ENCODE peak calls at places on chromosomes 5 and 9, in ten cellular contexts. One of them, this sample, is unnamed.

GRCh38 chr5:150022163-150022540 is 21.6 kb downstream of the HMGXB3 start:
- DNase-seq in CD4-positive, CD25-positive, alpha-beta regulatory T cell: no peak
- DNase-seq in NCI-H1417: no peak
- DNase-seq in fibroblast of the conjunctiva: peak
- DNase-seq in stimulated activated CD8-positive, alpha-beta memory T cell treated with anti-CD3 and anti-CD28 coated beads, Interleukin-15, amount 100 ng/mL, for 4 hours: no peak
- DNase-seq in T-cell: no peak
- DNase-seq in NCI-H1092: no peak
- DNase-seq in H7: no peak
- DNase-seq in amniotic stem cell: peak
- DNase-seq in AG04449: no peak
- DNase-seq in this sample: no peak

GRCh38 chr9:136251264-136252115 is 5.9 kb upstream of the QSOX2 start:
- DNase-seq in NCI-H1092: no peak
- DNase-seq in stimulated activated CD8-positive, alpha-beta memory T cell treated with anti-CD3 and anti-CD28 coated beads, Interleukin-15, amount 100 ng/mL, for 4 hours: no peak
- DNase-seq in CD4-positive, CD25-positive, alpha-beta regulatory T cell: no peak
- DNase-seq in T-cell: no peak
- DNase-seq in AG04449: no peak
- DNase-seq in H7: no peak
- DNase-seq in fibroblast of the conjunctiva: no peak
- DNase-seq in NCI-H1417: no peak
- DNase-seq in amniotic stem cell: no peak
- DNase-seq in this sample: no peak

GRCh38 chr9:82332774-82333152 is 344.2 kb downstream of the SPATA31D1 start:
- DNase-seq in T-cell: no peak
- DNase-seq in AG04449: no peak
- DNase-seq in stimulated activated CD8-positive, alpha-beta memory T cell treated with anti-CD3 and anti-CD28 coated beads, Interleukin-15, amount 100 ng/mL, for 4 hours: no peak
- DNase-seq in fibroblast of the conjunctiva: no peak
- DNase-seq in H7: no peak
- DNase-seq in NCI-H1417: peak
- DNase-seq in NCI-H1092: no peak
- DNase-seq in CD4-positive, CD25-positive, alpha-beta regulatory T cell: no peak
- DNase-seq in amniotic stem cell: no peak
- DNase-seq in this sample: peak

GRCh38 chr9:70256123-70256551 is 2.6 kb upstream of the SMC5 start:
- DNase-seq in amniotic stem cell: no peak
- DNase-seq in stimulated activated CD8-positive, alpha-beta memory T cell treated with anti-CD3 and anti-CD28 coated beads, Interleukin-15, amount 100 ng/mL, for 4 hours: no peak
- DNase-seq in T-cell: no peak
- DNase-seq in H7: no peak
- DNase-seq in AG04449: no peak
- DNase-seq in NCI-H1092: no peak
- DNase-seq in NCI-H1417: peak
- DNase-seq in CD4-positive, CD25-positive, alpha-beta regulatory T cell: no peak
- DNase-seq in fibroblast of the conjunctiva: peak
- DNase-seq in this sample: no peak

GRCh38 chr9:121272401-121272948 is 4.5 kb downstream of the GSN start:
- DNase-seq in NCI-H1417: no peak
- DNase-seq in CD4-positive, CD25-positive, alpha-beta regulatory T cell: no peak
- DNase-seq in fibroblast of the conjunctiva: no peak
- DNase-seq in amniotic stem cell: no peak
- DNase-seq in NCI-H1092: no peak
- DNase-seq in T-cell: no peak
- DNase-seq in AG04449: no peak
- DNase-seq in stimulated activated CD8-positive, alpha-beta memory T cell treated with anti-CD3 and anti-CD28 coated beads, Interleukin-15, amount 100 ng/mL, for 4 hours: no peak
- DNase-seq in H7: no peak
- DNase-seq in this sample: no peak

GRCh38 chr5:74233571-74233970 is 407.0 kb downstream of the ENC1 start:
- DNase-seq in CD4-positive, CD25-positive, alpha-beta regulatory T cell: no peak
- DNase-seq in stimulated activated CD8-positive, alpha-beta memory T cell treated with anti-CD3 and anti-CD28 coated beads, Interleukin-15, amount 100 ng/mL, for 4 hours: no peak
- DNase-seq in H7: no peak
- DNase-seq in amniotic stem cell: no peak
- DNase-seq in NCI-H1417: no peak
- DNase-seq in T-cell: no peak
- DNase-seq in NCI-H1092: no peak
- DNase-seq in fibroblast of the conjunctiva: no peak
- DNase-seq in AG04449: peak
- DNase-seq in this sample: no peak

GRCh38 chr5:115873392-115873791 is 31.7 kb downstream of the AP3S1 start:
- DNase-seq in T-cell: no peak
- DNase-seq in amniotic stem cell: no peak
- DNase-seq in AG04449: no peak
- DNase-seq in NCI-H1092: no peak
- DNase-seq in fibroblast of the conjunctiva: no peak
- DNase-seq in stimulated activated CD8-positive, alpha-beta memory T cell treated with anti-CD3 and anti-CD28 coated beads, Interleukin-15, amount 100 ng/mL, for 4 hours: no peak
- DNase-seq in H7: no peak
- DNase-seq in CD4-positive, CD25-positive, alpha-beta regulatory T cell: no peak
- DNase-seq in NCI-H1417: peak
- DNase-seq in this sample: no peak

GRCh38 chr9:129177443-129177790 is 644 bp downstream of the IER5L start:
- DNase-seq in fibroblast of the conjunctiva: no peak
- DNase-seq in H7: peak
- DNase-seq in stimulated activated CD8-positive, alpha-beta memory T cell treated with anti-CD3 and anti-CD28 coated beads, Interleukin-15, amount 100 ng/mL, for 4 hours: peak
- DNase-seq in NCI-H1417: no peak
- DNase-seq in AG04449: no peak
- DNase-seq in CD4-positive, CD25-positive, alpha-beta regulatory T cell: no peak
- DNase-seq in NCI-H1092: no peak
- DNase-seq in amniotic stem cell: no peak
- DNase-seq in T-cell: no peak
- DNase-seq in this sample: no peak

GRCh38 chr5:56200856-56201638 is 32.1 kb downstream of the ANKRD55 start:
- DNase-seq in amniotic stem cell: peak
- DNase-seq in fibroblast of the conjunctiva: peak
- DNase-seq in AG04449: no peak
- DNase-seq in CD4-positive, CD25-positive, alpha-beta regulatory T cell: peak
- DNase-seq in stimulated activated CD8-positive, alpha-beta memory T cell treated with anti-CD3 and anti-CD28 coated beads, Interleukin-15, amount 100 ng/mL, for 4 hours: no peak
- DNase-seq in H7: peak
- DNase-seq in NCI-H1092: peak
- DNase-seq in NCI-H1417: peak
- DNase-seq in T-cell: peak
- DNase-seq in this sample: peak

GRCh38 chr9:81477669-81478068 is 211.7 kb downstream of the TLE1 start:
- DNase-seq in T-cell: no peak
- DNase-seq in AG04449: no peak
- DNase-seq in stimulated activated CD8-positive, alpha-beta memory T cell treated with anti-CD3 and anti-CD28 coated beads, Interleukin-15, amount 100 ng/mL, for 4 hours: no peak
- DNase-seq in CD4-positive, CD25-positive, alpha-beta regulatory T cell: no peak
- DNase-seq in H7: no peak
- DNase-seq in amniotic stem cell: no peak
- DNase-seq in fibroblast of the conjunctiva: peak
- DNase-seq in NCI-H1417: no peak
- DNase-seq in NCI-H1092: no peak
- DNase-seq in this sample: no peak

GRCh38 chr5:140881889-140882590 is at the start of gene PCDHA13:
- DNase-seq in stimulated activated CD8-positive, alpha-beta memory T cell treated with anti-CD3 and anti-CD28 coated beads, Interleukin-15, amount 100 ng/mL, for 4 hours: no peak
- DNase-seq in AG04449: no peak
- DNase-seq in H7: peak
- DNase-seq in T-cell: no peak
- DNase-seq in NCI-H1092: no peak
- DNase-seq in NCI-H1417: no peak
- DNase-seq in amniotic stem cell: no peak
- DNase-seq in CD4-positive, CD25-positive, alpha-beta regulatory T cell: no peak
- DNase-seq in fibroblast of the conjunctiva: no peak
- DNase-seq in this sample: no peak

GRCh38 chr5:168869615-168870227 is 290.6 kb upstream of the PANK3 start:
- DNase-seq in stimulated activated CD8-positive, alpha-beta memory T cell treated with anti-CD3 and anti-CD28 coated beads, Interleukin-15, amount 100 ng/mL, for 4 hours: no peak
- DNase-seq in H7: no peak
- DNase-seq in AG04449: peak
- DNase-seq in CD4-positive, CD25-positive, alpha-beta regulatory T cell: no peak
- DNase-seq in NCI-H1417: no peak
- DNase-seq in NCI-H1092: no peak
- DNase-seq in T-cell: no peak
- DNase-seq in fibroblast of the conjunctiva: no peak
- DNase-seq in amniotic stem cell: no peak
- DNase-seq in this sample: no peak

GRCh38 chr5:125412561-125413535 is 666.4 kb upstream of the ZNF608 start:
- DNase-seq in fibroblast of the conjunctiva: peak
- DNase-seq in H7: peak
- DNase-seq in AG04449: peak
- DNase-seq in NCI-H1092: peak
- DNase-seq in stimulated activated CD8-positive, alpha-beta memory T cell treated with anti-CD3 and anti-CD28 coated beads, Interleukin-15, amount 100 ng/mL, for 4 hours: no peak
- DNase-seq in amniotic stem cell: peak
- DNase-seq in CD4-positive, CD25-positive, alpha-beta regulatory T cell: no peak
- DNase-seq in NCI-H1417: peak
- DNase-seq in T-cell: no peak
- DNase-seq in this sample: peak

GRCh38 chr9:135480071-135480941 is 724 bp downstream of the PPP1R26 start:
- DNase-seq in fibroblast of the conjunctiva: no peak
- DNase-seq in H7: peak
- DNase-seq in T-cell: no peak
- DNase-seq in CD4-positive, CD25-positive, alpha-beta regulatory T cell: no peak
- DNase-seq in stimulated activated CD8-positive, alpha-beta memory T cell treated with anti-CD3 and anti-CD28 coated beads, Interleukin-15, amount 100 ng/mL, for 4 hours: no peak
- DNase-seq in NCI-H1092: no peak
- DNase-seq in AG04449: no peak
- DNase-seq in amniotic stem cell: no peak
- DNase-seq in NCI-H1417: peak
- DNase-seq in this sample: no peak

GRCh38 chr9:86827893-86828292 is 119.4 kb downstream of the GAS1 start:
- DNase-seq in amniotic stem cell: no peak
- DNase-seq in CD4-positive, CD25-positive, alpha-beta regulatory T cell: no peak
- DNase-seq in AG04449: no peak
- DNase-seq in H7: no peak
- DNase-seq in NCI-H1092: no peak
- DNase-seq in NCI-H1417: no peak
- DNase-seq in stimulated activated CD8-positive, alpha-beta memory T cell treated with anti-CD3 and anti-CD28 coated beads, Interleukin-15, amount 100 ng/mL, for 4 hours: no peak
- DNase-seq in T-cell: no peak
- DNase-seq in fibroblast of the conjunctiva: no peak
- DNase-seq in this sample: no peak

GRCh38 chr9:78073722-78074121 is 42.1 kb upstream of the GNAQ start:
- DNase-seq in amniotic stem cell: no peak
- DNase-seq in H7: no peak
- DNase-seq in CD4-positive, CD25-positive, alpha-beta regulatory T cell: no peak
- DNase-seq in AG04449: no peak
- DNase-seq in fibroblast of the conjunctiva: no peak
- DNase-seq in NCI-H1092: no peak
- DNase-seq in NCI-H1417: no peak
- DNase-seq in stimulated activated CD8-positive, alpha-beta memory T cell treated with anti-CD3 and anti-CD28 coated beads, Interleukin-15, amount 100 ng/mL, for 4 hours: no peak
- DNase-seq in T-cell: no peak
- DNase-seq in this sample: no peak

GRCh38 chr5:132635873-132636272 is 22.1 kb upstream of the IL13 start:
- DNase-seq in amniotic stem cell: no peak
- DNase-seq in NCI-H1092: no peak
- DNase-seq in NCI-H1417: no peak
- DNase-seq in stimulated activated CD8-positive, alpha-beta memory T cell treated with anti-CD3 and anti-CD28 coated beads, Interleukin-15, amount 100 ng/mL, for 4 hours: no peak
- DNase-seq in H7: no peak
- DNase-seq in CD4-positive, CD25-positive, alpha-beta regulatory T cell: peak
- DNase-seq in AG04449: no peak
- DNase-seq in fibroblast of the conjunctiva: no peak
- DNase-seq in T-cell: no peak
- DNase-seq in this sample: no peak

GRCh38 chr9:91426123-91426745 is 2.6 kb upstream of the NFIL3 start:
- DNase-seq in H7: peak
- DNase-seq in CD4-positive, CD25-positive, alpha-beta regulatory T cell: peak
- DNase-seq in NCI-H1092: no peak
- DNase-seq in amniotic stem cell: no peak
- DNase-seq in fibroblast of the conjunctiva: no peak
- DNase-seq in T-cell: no peak
- DNase-seq in NCI-H1417: peak
- DNase-seq in AG04449: no peak
- DNase-seq in stimulated activated CD8-positive, alpha-beta memory T cell treated with anti-CD3 and anti-CD28 coated beads, Interleukin-15, amount 100 ng/mL, for 4 hours: no peak
- DNase-seq in this sample: peak

GRCh38 chr9:16459421-16460148 is 410.9 kb downstream of the BNC2 start:
- DNase-seq in NCI-H1417: peak
- DNase-seq in fibroblast of the conjunctiva: no peak
- DNase-seq in T-cell: no peak
- DNase-seq in amniotic stem cell: no peak
- DNase-seq in H7: no peak
- DNase-seq in stimulated activated CD8-positive, alpha-beta memory T cell treated with anti-CD3 and anti-CD28 coated beads, Interleukin-15, amount 100 ng/mL, for 4 hours: no peak
- DNase-seq in CD4-positive, CD25-positive, alpha-beta regulatory T cell: no peak
- DNase-seq in AG04449: no peak
- DNase-seq in NCI-H1092: no peak
- DNase-seq in this sample: no peak

GRCh38 chr5:111454198-111454606 is 58.1 kb downstream of the STARD4 start:
- DNase-seq in CD4-positive, CD25-positive, alpha-beta regulatory T cell: no peak
- DNase-seq in amniotic stem cell: no peak
- DNase-seq in fibroblast of the conjunctiva: no peak
- DNase-seq in NCI-H1092: peak
- DNase-seq in AG04449: no peak
- DNase-seq in H7: no peak
- DNase-seq in NCI-H1417: peak
- DNase-seq in stimulated activated CD8-positive, alpha-beta memory T cell treated with anti-CD3 and anti-CD28 coated beads, Interleukin-15, amount 100 ng/mL, for 4 hours: no peak
- DNase-seq in T-cell: no peak
- DNase-seq in this sample: peak